ENCODE peak calls at places on chromosomes 13 and 19, in six cellular contexts. H, M, J, P, Y and E are unnamed samples.

GRCh38 chr19:34181111-34181864 is 9.0 kb downstream of the LSM14A start:
- DNase-seq in M (no peak), J (no peak), Y (no peak), H (no peak), P (no peak), E (no peak)

GRCh38 chr13:49499889-49500660 is 4.3 kb downstream of the PHF11 start:
- DNase-seq in Y (no peak), H (no peak), P (no peak), J (no peak), M (no peak), E (no peak)

GRCh38 chr19:28427256-28428083 is 785.5 kb downstream of the UQCRFS1 start:
- DNase-seq in Y (no peak), M (no peak), J (no peak), H (no peak), P (no peak), E (no peak)

GRCh38 chr19:3098141-3098514 is 4.0 kb downstream of the GNA11 start:
- DNase-seq in J (no peak), Y (no peak), H (no peak), P (no peak), M (peak; percentile 53), E (no peak)

GRCh38 chr19:10421981-10422461 is 1.7 kb downstream of the PDE4A start:
- DNase-seq in H (no peak), J (no peak), M (no peak), P (no peak), Y (no peak), E (no peak)

GRCh38 chr13:75357576-75358295 is 124.2 kb downstream of the TBC1D4 start:
- DNase-seq in Y (no peak), M (peak; percentile 87), P (no peak), J (no peak), H (peak; percentile 60), E (no peak)

GRCh38 chr19:45645068-45645630 is 6.0 kb upstream of the EML2 start:
- DNase-seq in M (no peak), J (no peak), Y (no peak), P (no peak), H (no peak), E (no peak)

GRCh38 chr19:12983561-12984142 is 11.6 kb upstream of the NFIX start:
- DNase-seq in M (peak; percentile 88), J (peak; percentile 58), Y (peak; percentile 75), P (peak; percentile 45), H (peak; percentile 77), E (peak; percentile 88)

GRCh38 chr19:23996549-23996948 is 81.9 kb downstream of the ZNF726 start:
- DNase-seq in Y (no peak), H (no peak), J (no peak), M (peak; percentile 12), P (no peak), E (no peak)

GRCh38 chr13:76882431-76882830 is 3.8 kb downstream of the KCTD12 start:
- DNase-seq in Y (no peak), M (peak; percentile 64), H (no peak), J (no peak), P (no peak), E (no peak)

GRCh38 chr19:33437351-33438015 is 64.0 kb downstream of the CEBPG start:
- DNase-seq in M (no peak), J (no peak), P (no peak), H (peak; percentile 8), Y (no peak), E (no peak)

GRCh38 chr13:51635137-51635878 is 51.0 kb downstream of the WDFY2 start:
- DNase-seq in Y (no peak), J (no peak), M (no peak), P (no peak), H (no peak), E (no peak)

GRCh38 chr13:24274452-24274971 is 34.9 kb upstream of the C1QTNF9 start:
- DNase-seq in M (no peak), Y (peak; percentile 39), J (peak; percentile 42), H (no peak), P (no peak), E (no peak)

GRCh38 chr13:51729853-51730553 is 74.0 kb downstream of the DHRS12 start:
- DNase-seq in M (peak; percentile 76), H (no peak), J (no peak), Y (no peak), P (no peak), E (no peak)

GRCh38 chr13:89568276-89568675 is 1779.2 kb upstream of the MIR17HG start:
- DNase-seq in H (no peak), P (no peak), Y (no peak), J (no peak), M (no peak), E (no peak)

GRCh38 chr19:38664503-38665211 is 17.2 kb downstream of the ACTN4 start:
- DNase-seq in J (no peak), M (peak; percentile 41), Y (no peak), P (no peak), H (no peak), E (no peak)

GRCh38 chr13:78660130-78660857 is 1.3 kb upstream of the OBI1 start:
- DNase-seq in Y (no peak), M (peak; percentile 20), H (peak; percentile 21), P (no peak), J (no peak), E (no peak)